ENCODE peak calls at places on chromosomes 16 and 17, in four cellular contexts. One of them, this sample, is unnamed.

GRCh38 chr16:71526111-71526998 is at the start of gene CHST4:
- DNase-seq in fibroblast of lung: peak; percentile 25
- DNase-seq in hepatocyte: peak; percentile 57
- DNase-seq in neuronal stem cell: peak; percentile 20
- DNase-seq in this sample: peak; percentile 72

GRCh38 chr16:397736-398332 is 835 bp downstream of the NME4 start:
- DNase-seq in fibroblast of lung: peak; percentile 73
- DNase-seq in hepatocyte: peak; percentile 89
- DNase-seq in neuronal stem cell: peak; percentile 71
- DNase-seq in this sample: peak; percentile 51

GRCh38 chr17:28327031-28327607 is 8.1 kb downstream of the TMEM97 start:
- DNase-seq in fibroblast of lung: no peak
- DNase-seq in hepatocyte: no peak
- DNase-seq in neuronal stem cell: no peak
- DNase-seq in this sample: no peak

GRCh38 chr17:19308398-19308797 is 54.1 kb downstream of the B9D1 start:
- DNase-seq in fibroblast of lung: no peak
- DNase-seq in hepatocyte: no peak
- DNase-seq in neuronal stem cell: no peak
- DNase-seq in this sample: no peak

GRCh38 chr17:78991906-78992532 is 12.3 kb upstream of the LGALS3BP start:
- DNase-seq in fibroblast of lung: no peak
- DNase-seq in hepatocyte: no peak
- DNase-seq in neuronal stem cell: no peak
- DNase-seq in this sample: no peak

GRCh38 chr17:61400058-61400785 is 579 bp downstream of the TBX2 start:
- DNase-seq in fibroblast of lung: peak; percentile 58
- DNase-seq in hepatocyte: peak; percentile 42
- DNase-seq in neuronal stem cell: no peak
- DNase-seq in this sample: peak; percentile 51

GRCh38 chr17:34071891-34072420 is 183.1 kb upstream of the CCL2 start:
- DNase-seq in fibroblast of lung: no peak
- DNase-seq in hepatocyte: no peak
- DNase-seq in neuronal stem cell: no peak
- DNase-seq in this sample: peak; percentile 86

GRCh38 chr17:71383111-71383510 is 737.7 kb upstream of the SOX9 start:
- DNase-seq in fibroblast of lung: no peak
- DNase-seq in hepatocyte: no peak
- DNase-seq in neuronal stem cell: no peak
- DNase-seq in this sample: no peak

GRCh38 chr16:24700549-24701392 is 28.7 kb upstream of the TNRC6A start:
- DNase-seq in fibroblast of lung: peak; percentile 99
- DNase-seq in hepatocyte: peak; percentile 65
- DNase-seq in neuronal stem cell: no peak
- DNase-seq in this sample: peak; percentile 58

GRCh38 chr17:21289175-21289901 is 4.8 kb downstream of the MAP2K3 start:
- DNase-seq in fibroblast of lung: no peak
- DNase-seq in hepatocyte: no peak
- DNase-seq in neuronal stem cell: no peak
- DNase-seq in this sample: no peak

GRCh38 chr16:1183235-1183907 is 30.5 kb downstream of the CACNA1H start:
- DNase-seq in fibroblast of lung: peak; percentile 47
- DNase-seq in hepatocyte: peak; percentile 73
- DNase-seq in neuronal stem cell: no peak
- DNase-seq in this sample: peak; percentile 70

GRCh38 chr16:85738878-85739715 is 11.8 kb downstream of the C16orf74 start:
- DNase-seq in fibroblast of lung: no peak
- DNase-seq in hepatocyte: no peak
- DNase-seq in neuronal stem cell: no peak
- DNase-seq in this sample: no peak

GRCh38 chr16:89357055-89357454 is 133.3 kb downstream of the ANKRD11 start:
- DNase-seq in fibroblast of lung: no peak
- DNase-seq in hepatocyte: no peak
- DNase-seq in neuronal stem cell: no peak
- DNase-seq in this sample: no peak

GRCh38 chr16:1338119-1338730 is 4.8 kb downstream of the BAIAP3 start:
- DNase-seq in fibroblast of lung: no peak
- DNase-seq in hepatocyte: peak; percentile 74
- DNase-seq in neuronal stem cell: no peak
- DNase-seq in this sample: no peak

GRCh38 chr16:20887207-20887606 is 13.0 kb downstream of the DCUN1D3 start:
- DNase-seq in fibroblast of lung: no peak
- DNase-seq in hepatocyte: no peak
- DNase-seq in neuronal stem cell: no peak
- DNase-seq in this sample: no peak

GRCh38 chr17:3682033-3682432 is 13.4 kb downstream of the EMC6 start:
- DNase-seq in fibroblast of lung: no peak
- DNase-seq in hepatocyte: no peak
- DNase-seq in neuronal stem cell: no peak
- DNase-seq in this sample: no peak

GRCh38 chr16:2857451-2858244 is at the start of gene PRSS22:
- DNase-seq in fibroblast of lung: no peak
- DNase-seq in hepatocyte: peak; percentile 84
- DNase-seq in neuronal stem cell: no peak
- DNase-seq in this sample: no peak

GRCh38 chr16:30010817-30011504 is at the start of gene DOC2A:
- DNase-seq in fibroblast of lung: no peak
- DNase-seq in hepatocyte: peak; percentile 58
- DNase-seq in neuronal stem cell: peak; percentile 41
- DNase-seq in this sample: no peak

GRCh38 chr16:67236551-67237395 is 9.8 kb downstream of the TMEM208 start:
- DNase-seq in fibroblast of lung: peak; percentile 52
- DNase-seq in hepatocyte: peak; percentile 46
- DNase-seq in neuronal stem cell: no peak
- DNase-seq in this sample: peak; percentile 88

GRCh38 chr17:80227666-80228065 is 7.4 kb downstream of the SLC26A11 start:
- DNase-seq in fibroblast of lung: no peak
- DNase-seq in hepatocyte: no peak
- DNase-seq in neuronal stem cell: no peak
- DNase-seq in this sample: no peak
- H3K27ac ChIP-seq in fibroblast of lung: no peak overlapping the region
- H3K27ac ChIP-seq in hepatocyte: no peak overlapping the region
- H3K27ac ChIP-seq in neuronal stem cell: no peak overlapping the region
- H3K27ac ChIP-seq in this sample: no peak overlapping the region

GRCh38 chr16:4515611-4516233 is 22.9 kb downstream of the CDIP1 start:
- DNase-seq in fibroblast of lung: no peak
- DNase-seq in hepatocyte: no peak
- DNase-seq in neuronal stem cell: no peak
- DNase-seq in this sample: no peak
- H3K4me3 ChIP-seq in fibroblast of lung: no peak overlapping the region
- H3K4me3 ChIP-seq in hepatocyte: no peak overlapping the region
- H3K4me3 ChIP-seq in neuronal stem cell: no peak overlapping the region
- H3K4me3 ChIP-seq in this sample: no peak overlapping the region

GRCh38 chr17:48563385-48563838 is 14.7 kb downstream of the HOXB4 start:
- DNase-seq in fibroblast of lung: peak; percentile 75
- DNase-seq in hepatocyte: no peak
- DNase-seq in neuronal stem cell: no peak
- DNase-seq in this sample: no peak

GRCh38 chr17:48562934-48563333 is 15.2 kb downstream of the HOXB4 start:
- DNase-seq in fibroblast of lung: no peak
- DNase-seq in hepatocyte: no peak
- DNase-seq in neuronal stem cell: no peak
- DNase-seq in this sample: no peak

GRCh38 chr17:48565024-48565558 is 13.1 kb downstream of the HOXB4 start:
- DNase-seq in fibroblast of lung: peak; percentile 75
- DNase-seq in hepatocyte: no peak
- DNase-seq in neuronal stem cell: no peak
- DNase-seq in this sample: no peak

GRCh38 chr17:48564200-48565023 is 13.7 kb downstream of the HOXB4 start:
- DNase-seq in fibroblast of lung: no peak
- DNase-seq in hepatocyte: no peak
- DNase-seq in neuronal stem cell: no peak
- DNase-seq in this sample: no peak

GRCh38 chr17:48563867-48564199 is 14.3 kb downstream of the HOXB4 start:
- DNase-seq in fibroblast of lung: no peak
- DNase-seq in hepatocyte: no peak
- DNase-seq in neuronal stem cell: no peak
- DNase-seq in this sample: no peak
- H3K27ac ChIP-seq in fibroblast of lung: peak overlapping the region; percentile 1
- H3K27ac ChIP-seq in hepatocyte: peak overlapping the region; percentile 34
- H3K27ac ChIP-seq in neuronal stem cell: no peak overlapping the region
- H3K27ac ChIP-seq in this sample: no peak overlapping the region

GRCh38 chr16:50274771-50275415 is 8.5 kb downstream of the ADCY7 start:
- DNase-seq in fibroblast of lung: no peak
- DNase-seq in hepatocyte: no peak
- DNase-seq in neuronal stem cell: no peak
- DNase-seq in this sample: no peak
- H3K4me3 ChIP-seq in fibroblast of lung: no peak overlapping the region
- H3K4me3 ChIP-seq in hepatocyte: no peak overlapping the region
- H3K4me3 ChIP-seq in neuronal stem cell: no peak overlapping the region
- H3K4me3 ChIP-seq in this sample: no peak overlapping the region

GRCh38 chr17:81426676-81427445 is 31.6 kb downstream of the BAHCC1 start:
- DNase-seq in fibroblast of lung: no peak
- DNase-seq in hepatocyte: no peak
- DNase-seq in neuronal stem cell: no peak
- DNase-seq in this sample: peak; percentile 71
- H3K27ac ChIP-seq in fibroblast of lung: no peak overlapping the region
- H3K27ac ChIP-seq in hepatocyte: no peak overlapping the region
- H3K27ac ChIP-seq in neuronal stem cell: no peak overlapping the region
- H3K27ac ChIP-seq in this sample: peak overlapping the region; percentile 54